ENCODE peak calls at places on chromosomes 3 and 15, in ten cellular contexts. A is neural progenitor cell, J is testis, I is OCI-LY7, N is HFF-Myc, T is fibroblast of pulmonary artery, S is dorsolateral prefrontal cortex, W is fibroblast of mammary gland, Z is psoas muscle, X is endodermal cell. H is an unnamed sample.

GRCh38 chr3:58994746-58995330 is 55.0 kb downstream of the CFAP20DC start:
- DNase-seq in A (peak), J (peak), I (peak), N (peak), T (peak), S (no peak), W (peak), Z (no peak), X (peak), H (no peak)

GRCh38 chr3:194761384-194761783 is 75.7 kb downstream of the FAM43A start:
- DNase-seq in A (no peak), J (peak), I (no peak), N (no peak), T (no peak), S (no peak), W (no peak), Z (no peak), X (no peak), H (no peak)

GRCh38 chr3:55519016-55519415 is 31.9 kb upstream of the WNT5A start:
- DNase-seq in A (no peak), J (no peak), I (no peak), N (no peak), T (peak), S (no peak), W (peak), Z (no peak), X (no peak), H (peak)

GRCh38 chr15:65583701-65584100 is 27.2 kb downstream of the INTS14 start:
- DNase-seq in A (peak), J (no peak), I (peak), N (peak), T (peak), S (no peak), W (peak), Z (no peak), X (no peak), H (no peak)

GRCh38 chr15:42737529-42738328 is 801 bp upstream of the CDAN1 start:
- DNase-seq in A (no peak), J (no peak), I (no peak), N (no peak), T (peak), S (no peak), W (peak), Z (no peak), X (no peak), H (no peak)

GRCh38 chr15:22786868-22787698 is 639 bp downstream of the NIPA1 start:
- DNase-seq in A (peak), J (peak), I (peak), N (no peak), T (peak), S (no peak), W (peak), Z (no peak), X (peak), H (no peak)

GRCh38 chr3:116341916-116342315 is 103.4 kb downstream of the LSAMP start:
- DNase-seq in A (no peak), J (no peak), I (no peak), N (no peak), T (no peak), S (no peak), W (no peak), Z (no peak), X (no peak), H (no peak)

GRCh38 chr15:25674948-25675347 is 188.2 kb downstream of the ATP10A start:
- DNase-seq in A (no peak), J (peak), I (no peak), N (no peak), T (no peak), S (no peak), W (no peak), Z (peak), X (no peak), H (no peak)

GRCh38 chr3:45817788-45818523 is 21.6 kb upstream of the SLC6A20 start:
- DNase-seq in A (no peak), J (peak), I (no peak), N (peak), T (peak), S (no peak), W (peak), Z (peak), X (no peak), H (peak)

GRCh38 chr3:120506076-120506827 is 55.5 kb upstream of the FSTL1 start:
- DNase-seq in A (no peak), J (no peak), I (no peak), N (no peak), T (no peak), S (no peak), W (peak), Z (no peak), X (no peak), H (no peak)

GRCh38 chr15:38883987-38884386 is 319.4 kb upstream of the RASGRP1 start:
- DNase-seq in A (no peak), J (no peak), I (no peak), N (peak), T (peak), S (no peak), W (peak), Z (no peak), X (no peak), H (no peak)

GRCh38 chr15:69044899-69045298 is 30.4 kb downstream of the NOX5 start:
- DNase-seq in A (no peak), J (no peak), I (no peak), N (peak), T (peak), S (no peak), W (peak), Z (no peak), X (no peak), H (peak)

GRCh38 chr3:72957303-72957702 is 39.3 kb upstream of the PPP4R2 start:
- DNase-seq in A (peak), J (peak), I (no peak), N (no peak), T (peak), S (peak), W (no peak), Z (no peak), X (no peak), H (no peak)

GRCh38 chr3:50622881-50623280 is 5.9 kb downstream of the MAPKAPK3 start:
- DNase-seq in A (no peak), J (no peak), I (no peak), N (no peak), T (no peak), S (no peak), W (no peak), Z (no peak), X (no peak), H (no peak)

GRCh38 chr3:69983546-69984265 is 15.8 kb upstream of the SAMMSON start:
- DNase-seq in A (no peak), J (no peak), I (no peak), N (no peak), T (no peak), S (no peak), W (no peak), Z (no peak), X (no peak), H (no peak)

GRCh38 chr15:64134322-64134829 is 17.2 kb upstream of the SNX22 start:
- DNase-seq in A (no peak), J (peak), I (no peak), N (no peak), T (peak), S (peak), W (peak), Z (no peak), X (no peak), H (no peak)

GRCh38 chr15:83065431-83065830 is 1.6 kb downstream of the BTBD1 start:
- DNase-seq in A (no peak), J (no peak), I (peak), N (no peak), T (no peak), S (no peak), W (no peak), Z (no peak), X (no peak), H (no peak)

GRCh38 chr15:47819158-47819557 is 101.9 kb downstream of the SEMA6D start:
- DNase-seq in A (no peak), J (no peak), I (no peak), N (no peak), T (peak), S (no peak), W (no peak), Z (no peak), X (no peak), H (no peak)

GRCh38 chr15:68599560-68600071 is 20.8 kb downstream of the CORO2B start:
- DNase-seq in A (peak), J (peak), I (peak), N (peak), T (peak), S (peak), W (peak), Z (peak), X (peak), H (no peak)

GRCh38 chr3:72761410-72761809 is 86.8 kb downstream of the SHQ1 start:
- DNase-seq in A (no peak), J (no peak), I (peak), N (no peak), T (no peak), S (no peak), W (no peak), Z (no peak), X (no peak), H (no peak)

GRCh38 chr3:72483554-72484104 is 364.6 kb downstream of the SHQ1 start:
- DNase-seq in A (no peak), J (no peak), I (no peak), N (no peak), T (no peak), S (no peak), W (no peak), Z (no peak), X (no peak), H (no peak)

GRCh38 chr3:170692720-170693119 is 106.8 kb upstream of the SLC7A14 start:
- DNase-seq in A (no peak), J (no peak), I (no peak), N (no peak), T (no peak), S (no peak), W (peak), Z (no peak), X (no peak), H (no peak)

GRCh38 chr3:170695486-170696069 is 109.7 kb upstream of the SLC7A14 start:
- DNase-seq in A (no peak), J (no peak), I (no peak), N (no peak), T (peak), S (no peak), W (no peak), Z (no peak), X (no peak), H (no peak)

GRCh38 chr3:170689218-170689874 is 103.5 kb upstream of the SLC7A14 start:
- DNase-seq in A (peak), J (no peak), I (no peak), N (peak), T (peak), S (no peak), W (peak), Z (peak), X (peak), H (peak)

DNA sequence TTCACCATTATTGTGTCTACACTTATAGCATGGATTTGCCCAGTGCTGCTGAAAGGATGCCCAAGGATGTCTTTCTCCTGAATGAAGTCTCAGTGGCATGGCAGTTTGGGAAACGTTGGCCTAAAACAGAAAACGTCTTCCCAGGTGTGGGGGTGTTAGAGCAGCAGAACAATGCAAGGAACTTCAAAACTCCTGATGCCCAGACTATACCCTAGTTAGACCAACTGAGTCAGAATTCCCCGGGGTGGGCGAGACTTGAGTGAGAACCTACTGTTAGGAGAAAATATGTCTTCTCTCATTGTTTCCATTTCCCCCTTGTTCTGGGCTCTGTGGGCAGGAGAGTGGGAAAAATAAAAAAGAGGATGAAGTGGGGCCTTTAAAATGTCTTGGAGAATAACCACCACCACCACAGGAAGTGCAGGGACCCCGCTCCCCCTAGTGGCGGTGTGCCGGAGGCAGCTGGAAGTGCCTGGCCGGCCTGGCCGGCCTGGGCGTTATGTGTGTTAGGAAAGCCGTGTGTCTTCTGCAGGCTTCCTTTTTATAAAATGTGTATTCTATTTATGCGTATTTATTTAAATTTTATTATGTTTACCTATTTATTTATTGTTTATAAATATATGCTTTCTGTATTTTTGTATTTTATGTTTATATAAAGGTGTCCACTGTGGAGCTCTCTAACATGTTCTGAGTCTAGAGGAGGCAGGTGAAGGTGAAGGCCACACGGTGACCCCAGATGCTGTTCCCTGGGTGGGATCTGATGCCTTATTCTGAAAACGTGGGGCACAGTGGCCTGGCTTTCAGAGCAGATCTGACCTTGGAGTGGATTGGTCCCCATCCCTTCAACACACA is 104.5 kb upstream of the SLC7A14 start:
- DNase-seq in A (peak), J (peak), I (peak), N (no peak), T (peak), S (peak), W (peak), Z (peak), X (peak), H (no peak)
- TF ChIP-seq CTCF in A (peak), J (peak), I (peak), N (peak), T (peak), S (peak), W (peak), Z (peak), X (peak), H (peak)

GRCh38 chr3:121677141-121677540 is 16.4 kb upstream of the HCLS1 start:
- DNase-seq in A (no peak), J (no peak), I (no peak), N (no peak), T (no peak), S (no peak), W (no peak), Z (no peak), X (no peak), H (no peak)
- H3K4me3 ChIP-seq in A (no peak), J (no peak), I (no peak), N (no peak), T (no peak), S (no peak), W (no peak), Z (no peak), X (no peak), H (no peak)

GRCh38 chr15:58185439-58185838 is 47.3 kb downstream of the AQP9 start:
- DNase-seq in A (no peak), J (no peak), I (no peak), N (no peak), T (peak), S (no peak), W (peak), Z (no peak), X (no peak), H (no peak)
- TF ChIP-seq CTCF in A (peak), J (no peak), I (no peak), N (peak), T (peak), S (no peak), W (peak), Z (no peak), X (no peak), H (no peak)

GRCh38 chr3:39149059-39149455 is 4.3 kb downstream of the CSRNP1 start:
- DNase-seq in A (no peak), J (no peak), I (peak), N (no peak), T (no peak), S (no peak), W (no peak), Z (no peak), X (no peak), H (no peak)

GRCh38 chr3:39150803-39151631 is 2.4 kb downstream of the CSRNP1 start:
- DNase-seq in A (peak), J (peak), I (no peak), N (peak), T (peak), S (peak), W (peak), Z (peak), X (peak), H (peak)

GRCh38 chr3:39149498-39150169 is 3.8 kb downstream of the CSRNP1 start:
- DNase-seq in A (no peak), J (no peak), I (no peak), N (no peak), T (no peak), S (no peak), W (no peak), Z (no peak), X (peak), H (no peak)

GRCh38 chr3:39148116-39149058 is 5.0 kb downstream of the CSRNP1 start:
- DNase-seq in A (no peak), J (no peak), I (peak), N (peak), T (peak), S (no peak), W (peak), Z (no peak), X (peak), H (no peak)

DNA sequence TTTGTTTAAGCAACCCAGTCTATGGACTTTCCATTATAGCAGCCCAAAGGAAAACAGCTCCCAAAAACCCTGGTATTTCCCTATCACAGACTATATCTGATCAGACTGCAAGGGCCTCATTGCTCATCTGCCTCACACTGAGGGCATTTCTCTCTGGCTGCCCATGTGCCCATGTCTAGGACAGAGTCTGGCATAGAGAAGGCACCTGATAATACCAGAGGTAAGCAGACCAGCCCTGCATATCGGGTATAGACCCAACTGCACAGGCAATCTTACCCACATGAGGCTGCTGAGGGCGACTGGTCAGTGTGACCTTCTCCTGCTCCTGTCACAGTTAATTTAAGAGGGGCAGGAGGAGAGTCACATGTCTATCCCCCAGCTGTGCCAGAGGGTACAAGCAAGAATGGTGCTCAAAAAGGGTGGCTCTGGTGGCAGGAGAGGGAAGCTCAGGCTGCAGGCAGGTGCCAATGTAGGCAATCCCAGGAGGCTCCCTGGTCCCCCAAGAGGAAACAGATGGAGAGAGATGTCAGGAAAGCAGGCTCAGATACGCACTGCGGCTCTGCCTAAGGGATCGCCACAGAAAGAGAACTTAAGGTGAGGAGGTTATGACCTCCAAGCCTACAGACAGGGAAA is 3.1 kb downstream of the CSRNP1 start:
- DNase-seq in A (no peak), J (no peak), I (no peak), N (no peak), T (no peak), S (no peak), W (no peak), Z (no peak), X (no peak), H (no peak)
- H3K4me3 ChIP-seq in A (no peak), J (no peak), I (peak), N (peak), T (peak), S (peak), W (peak), Z (peak), X (peak), H (peak)

GRCh38 chr3:134900482-134900881 is 105.4 kb downstream of the EPHB1 start:
- DNase-seq in A (no peak), J (no peak), I (no peak), N (no peak), T (no peak), S (no peak), W (no peak), Z (no peak), X (no peak), H (no peak)
- TF ChIP-seq CTCF in A (no peak), J (no peak), I (no peak), N (no peak), T (no peak), S (no peak), W (no peak), Z (no peak), X (no peak), H (no peak)

GRCh38 chr3:149621218-149622005 is 36.4 kb downstream of the WWTR1 start:
- DNase-seq in A (no peak), J (no peak), I (no peak), N (peak), T (peak), S (no peak), W (peak), Z (no peak), X (no peak), H (peak)
- H3K4me3 ChIP-seq in A (no peak), J (no peak), I (no peak), N (no peak), T (no peak), S (no peak), W (no peak), Z (no peak), X (no peak), H (no peak)

GRCh38 chr3:16467368-16467767 is 46.1 kb downstream of the RFTN1 start:
- DNase-seq in A (no peak), J (no peak), I (no peak), N (no peak), T (no peak), S (no peak), W (no peak), Z (no peak), X (no peak), H (no peak)

GRCh38 chr3:16472593-16472992 is 40.9 kb downstream of the RFTN1 start:
- DNase-seq in A (no peak), J (no peak), I (no peak), N (no peak), T (no peak), S (no peak), W (no peak), Z (peak), X (no peak), H (no peak)

GRCh38 chr3:16471897-16472296 is 41.6 kb downstream of the RFTN1 start:
- DNase-seq in A (no peak), J (no peak), I (no peak), N (no peak), T (no peak), S (no peak), W (no peak), Z (no peak), X (no peak), H (no peak)

GRCh38 chr3:16468114-16469098 is 45.1 kb downstream of the RFTN1 start:
- DNase-seq in A (no peak), J (no peak), I (no peak), N (no peak), T (peak), S (no peak), W (no peak), Z (no peak), X (no peak), H (no peak)

DNA sequence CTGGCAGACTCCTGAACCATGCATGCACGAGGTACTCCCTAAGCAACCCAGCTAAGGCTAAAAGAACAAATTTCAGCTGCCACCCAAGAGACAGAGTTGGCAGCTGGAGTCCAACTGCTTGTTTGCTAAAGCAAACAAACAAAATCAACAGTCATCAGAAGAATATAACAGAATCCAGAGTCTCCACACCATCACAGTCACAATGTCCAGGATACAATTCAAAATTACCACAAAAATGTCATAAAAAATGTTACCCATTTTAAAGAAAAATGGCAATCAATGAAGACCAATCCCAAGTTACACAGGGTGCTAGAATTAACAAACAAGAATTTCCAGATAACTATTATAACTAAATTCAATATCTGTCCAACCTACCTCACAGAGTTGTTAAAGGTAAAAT is 42.9 kb downstream of the RFTN1 start:
- DNase-seq in A (no peak), J (no peak), I (no peak), N (no peak), T (no peak), S (no peak), W (no peak), Z (no peak), X (no peak), H (no peak)
- TF ChIP-seq CTCF in A (no peak), J (no peak), I (no peak), N (no peak), T (no peak), S (no peak), W (no peak), Z (no peak), X (no peak), H (no peak)

GRCh38 chr3:186142556-186142955 is 33.7 kb upstream of the ETV5 start:
- DNase-seq in A (no peak), J (no peak), I (peak), N (no peak), T (no peak), S (no peak), W (no peak), Z (no peak), X (no peak), H (no peak)
- H3K4me3 ChIP-seq in A (no peak), J (no peak), I (no peak), N (no peak), T (no peak), S (no peak), W (no peak), Z (no peak), X (no peak), H (no peak)

GRCh38 chr3:134300520-134300919 is 49.9 kb upstream of the RYK start:
- DNase-seq in A (peak), J (peak), I (no peak), N (no peak), T (no peak), S (no peak), W (no peak), Z (no peak), X (peak), H (no peak)
- TF ChIP-seq CTCF in A (peak), J (no peak), I (no peak), N (no peak), T (peak), S (no peak), W (peak), Z (no peak), X (peak), H (peak)